ENCODE peak calls at places on chromosomes 5 and 9, in nine cellular contexts. One of them, this sample, is unnamed.

GRCh38 chr5:176538505-176538806 is 1.3 kb upstream of the RNF44 start:
- DNase-seq in OCI-M1: peak
- DNase-seq in activated CD8-positive, alpha-beta T cell treated with anti-CD3 and anti-CD28 coated beads for 36 hours: no peak
- DNase-seq in AG08396: no peak
- DNase-seq in Right ventricle myocardium superior: no peak
- DNase-seq in activated T-cell treated with anti-CD3 and anti-CD28 coated beads for 4 hours: no peak
- DNase-seq in NCI-H1436 treated with DMSO at 0.1 percent for 48 hours: no peak
- DNase-seq in neural crest cell: no peak
- DNase-seq in stimulated activated CD4-positive, alpha-beta T cell treated with anti-CD3 and anti-CD28 coated beads, TNF-alpha, amount 100 ng/mL, for 4 hours: no peak
- DNase-seq in this sample: no peak

GRCh38 chr9:135408676-135409254 is 70.8 kb upstream of the PPP1R26 start:
- DNase-seq in AG08396: no peak
- DNase-seq in OCI-M1: no peak
- DNase-seq in stimulated activated CD4-positive, alpha-beta T cell treated with anti-CD3 and anti-CD28 coated beads, TNF-alpha, amount 100 ng/mL, for 4 hours: no peak
- DNase-seq in activated T-cell treated with anti-CD3 and anti-CD28 coated beads for 4 hours: no peak
- DNase-seq in NCI-H1436 treated with DMSO at 0.1 percent for 48 hours: no peak
- DNase-seq in activated CD8-positive, alpha-beta T cell treated with anti-CD3 and anti-CD28 coated beads for 36 hours: no peak
- DNase-seq in neural crest cell: no peak
- DNase-seq in Right ventricle myocardium superior: no peak
- DNase-seq in this sample: no peak

GRCh38 chr9:75071530-75072122 is 16.3 kb downstream of the NMRK1 start:
- DNase-seq in OCI-M1: no peak
- DNase-seq in neural crest cell: no peak
- DNase-seq in AG08396: no peak
- DNase-seq in activated CD8-positive, alpha-beta T cell treated with anti-CD3 and anti-CD28 coated beads for 36 hours: peak
- DNase-seq in Right ventricle myocardium superior: no peak
- DNase-seq in stimulated activated CD4-positive, alpha-beta T cell treated with anti-CD3 and anti-CD28 coated beads, TNF-alpha, amount 100 ng/mL, for 4 hours: peak
- DNase-seq in activated T-cell treated with anti-CD3 and anti-CD28 coated beads for 4 hours: peak
- DNase-seq in NCI-H1436 treated with DMSO at 0.1 percent for 48 hours: no peak
- DNase-seq in this sample: no peak

GRCh38 chr9:18770509-18770908 is 262.5 kb downstream of the SAXO1 start:
- DNase-seq in activated CD8-positive, alpha-beta T cell treated with anti-CD3 and anti-CD28 coated beads for 36 hours: no peak
- DNase-seq in AG08396: no peak
- DNase-seq in stimulated activated CD4-positive, alpha-beta T cell treated with anti-CD3 and anti-CD28 coated beads, TNF-alpha, amount 100 ng/mL, for 4 hours: no peak
- DNase-seq in Right ventricle myocardium superior: no peak
- DNase-seq in OCI-M1: no peak
- DNase-seq in activated T-cell treated with anti-CD3 and anti-CD28 coated beads for 4 hours: no peak
- DNase-seq in neural crest cell: no peak
- DNase-seq in NCI-H1436 treated with DMSO at 0.1 percent for 48 hours: no peak
- DNase-seq in this sample: no peak

GRCh38 chr5:27311544-27311943 is 273.2 kb upstream of the CDH9 start:
- DNase-seq in NCI-H1436 treated with DMSO at 0.1 percent for 48 hours: no peak
- DNase-seq in neural crest cell: no peak
- DNase-seq in AG08396: no peak
- DNase-seq in OCI-M1: no peak
- DNase-seq in stimulated activated CD4-positive, alpha-beta T cell treated with anti-CD3 and anti-CD28 coated beads, TNF-alpha, amount 100 ng/mL, for 4 hours: no peak
- DNase-seq in Right ventricle myocardium superior: no peak
- DNase-seq in activated CD8-positive, alpha-beta T cell treated with anti-CD3 and anti-CD28 coated beads for 36 hours: no peak
- DNase-seq in activated T-cell treated with anti-CD3 and anti-CD28 coated beads for 4 hours: no peak
- DNase-seq in this sample: no peak

GRCh38 chr5:113452941-113453340 is 18.2 kb upstream of the TSSK1B start:
- DNase-seq in Right ventricle myocardium superior: no peak
- DNase-seq in OCI-M1: no peak
- DNase-seq in activated CD8-positive, alpha-beta T cell treated with anti-CD3 and anti-CD28 coated beads for 36 hours: no peak
- DNase-seq in AG08396: no peak
- DNase-seq in stimulated activated CD4-positive, alpha-beta T cell treated with anti-CD3 and anti-CD28 coated beads, TNF-alpha, amount 100 ng/mL, for 4 hours: no peak
- DNase-seq in activated T-cell treated with anti-CD3 and anti-CD28 coated beads for 4 hours: no peak
- DNase-seq in neural crest cell: no peak
- DNase-seq in NCI-H1436 treated with DMSO at 0.1 percent for 48 hours: no peak
- DNase-seq in this sample: no peak

GRCh38 chr5:40486437-40487270 is 193.1 kb upstream of the PTGER4 start:
- DNase-seq in Right ventricle myocardium superior: no peak
- DNase-seq in NCI-H1436 treated with DMSO at 0.1 percent for 48 hours: no peak
- DNase-seq in OCI-M1: peak
- DNase-seq in neural crest cell: no peak
- DNase-seq in activated CD8-positive, alpha-beta T cell treated with anti-CD3 and anti-CD28 coated beads for 36 hours: peak
- DNase-seq in stimulated activated CD4-positive, alpha-beta T cell treated with anti-CD3 and anti-CD28 coated beads, TNF-alpha, amount 100 ng/mL, for 4 hours: peak
- DNase-seq in activated T-cell treated with anti-CD3 and anti-CD28 coated beads for 4 hours: peak
- DNase-seq in AG08396: no peak
- DNase-seq in this sample: peak

GRCh38 chr9:112647596-112647995 is 70.3 kb downstream of the INIP start:
- DNase-seq in activated CD8-positive, alpha-beta T cell treated with anti-CD3 and anti-CD28 coated beads for 36 hours: no peak
- DNase-seq in neural crest cell: no peak
- DNase-seq in Right ventricle myocardium superior: no peak
- DNase-seq in activated T-cell treated with anti-CD3 and anti-CD28 coated beads for 4 hours: no peak
- DNase-seq in AG08396: no peak
- DNase-seq in OCI-M1: no peak
- DNase-seq in NCI-H1436 treated with DMSO at 0.1 percent for 48 hours: no peak
- DNase-seq in stimulated activated CD4-positive, alpha-beta T cell treated with anti-CD3 and anti-CD28 coated beads, TNF-alpha, amount 100 ng/mL, for 4 hours: no peak
- DNase-seq in this sample: no peak

GRCh38 chr9:6759114-6759977 is 1.6 kb downstream of the KDM4C start:
- DNase-seq in activated T-cell treated with anti-CD3 and anti-CD28 coated beads for 4 hours: peak
- DNase-seq in NCI-H1436 treated with DMSO at 0.1 percent for 48 hours: no peak
- DNase-seq in Right ventricle myocardium superior: no peak
- DNase-seq in stimulated activated CD4-positive, alpha-beta T cell treated with anti-CD3 and anti-CD28 coated beads, TNF-alpha, amount 100 ng/mL, for 4 hours: no peak
- DNase-seq in OCI-M1: peak
- DNase-seq in AG08396: peak
- DNase-seq in neural crest cell: no peak
- DNase-seq in activated CD8-positive, alpha-beta T cell treated with anti-CD3 and anti-CD28 coated beads for 36 hours: peak
- DNase-seq in this sample: peak

GRCh38 chr9:5455181-5455580 is 4.8 kb downstream of the CD274 start:
- DNase-seq in neural crest cell: no peak
- DNase-seq in activated CD8-positive, alpha-beta T cell treated with anti-CD3 and anti-CD28 coated beads for 36 hours: no peak
- DNase-seq in OCI-M1: no peak
- DNase-seq in NCI-H1436 treated with DMSO at 0.1 percent for 48 hours: no peak
- DNase-seq in activated T-cell treated with anti-CD3 and anti-CD28 coated beads for 4 hours: no peak
- DNase-seq in AG08396: peak
- DNase-seq in Right ventricle myocardium superior: no peak
- DNase-seq in stimulated activated CD4-positive, alpha-beta T cell treated with anti-CD3 and anti-CD28 coated beads, TNF-alpha, amount 100 ng/mL, for 4 hours: no peak
- DNase-seq in this sample: no peak

GRCh38 chr5:78889759-78890158 is 95.4 kb downstream of the ARSB start:
- DNase-seq in Right ventricle myocardium superior: no peak
- DNase-seq in neural crest cell: no peak
- DNase-seq in stimulated activated CD4-positive, alpha-beta T cell treated with anti-CD3 and anti-CD28 coated beads, TNF-alpha, amount 100 ng/mL, for 4 hours: no peak
- DNase-seq in activated CD8-positive, alpha-beta T cell treated with anti-CD3 and anti-CD28 coated beads for 36 hours: no peak
- DNase-seq in OCI-M1: no peak
- DNase-seq in activated T-cell treated with anti-CD3 and anti-CD28 coated beads for 4 hours: no peak
- DNase-seq in AG08396: peak
- DNase-seq in NCI-H1436 treated with DMSO at 0.1 percent for 48 hours: no peak
- DNase-seq in this sample: no peak

GRCh38 chr9:102867488-102867887 is 127.6 kb upstream of the CYLC2 start:
- DNase-seq in OCI-M1: peak
- DNase-seq in stimulated activated CD4-positive, alpha-beta T cell treated with anti-CD3 and anti-CD28 coated beads, TNF-alpha, amount 100 ng/mL, for 4 hours: no peak
- DNase-seq in activated CD8-positive, alpha-beta T cell treated with anti-CD3 and anti-CD28 coated beads for 36 hours: no peak
- DNase-seq in activated T-cell treated with anti-CD3 and anti-CD28 coated beads for 4 hours: no peak
- DNase-seq in NCI-H1436 treated with DMSO at 0.1 percent for 48 hours: no peak
- DNase-seq in neural crest cell: no peak
- DNase-seq in AG08396: no peak
- DNase-seq in Right ventricle myocardium superior: peak
- DNase-seq in this sample: no peak

GRCh38 chr9:135904121-135904520 is 3.2 kb downstream of the CAMSAP1 start:
- DNase-seq in activated CD8-positive, alpha-beta T cell treated with anti-CD3 and anti-CD28 coated beads for 36 hours: no peak
- DNase-seq in AG08396: no peak
- DNase-seq in NCI-H1436 treated with DMSO at 0.1 percent for 48 hours: no peak
- DNase-seq in activated T-cell treated with anti-CD3 and anti-CD28 coated beads for 4 hours: no peak
- DNase-seq in Right ventricle myocardium superior: no peak
- DNase-seq in OCI-M1: no peak
- DNase-seq in neural crest cell: no peak
- DNase-seq in stimulated activated CD4-positive, alpha-beta T cell treated with anti-CD3 and anti-CD28 coated beads, TNF-alpha, amount 100 ng/mL, for 4 hours: no peak
- DNase-seq in this sample: no peak

GRCh38 chr5:123138774-123139173 is 49.7 kb downstream of the PRDM6 start:
- DNase-seq in NCI-H1436 treated with DMSO at 0.1 percent for 48 hours: no peak
- DNase-seq in Right ventricle myocardium superior: no peak
- DNase-seq in AG08396: no peak
- DNase-seq in stimulated activated CD4-positive, alpha-beta T cell treated with anti-CD3 and anti-CD28 coated beads, TNF-alpha, amount 100 ng/mL, for 4 hours: no peak
- DNase-seq in OCI-M1: no peak
- DNase-seq in activated CD8-positive, alpha-beta T cell treated with anti-CD3 and anti-CD28 coated beads for 36 hours: no peak
- DNase-seq in neural crest cell: no peak
- DNase-seq in activated T-cell treated with anti-CD3 and anti-CD28 coated beads for 4 hours: no peak
- DNase-seq in this sample: no peak

GRCh38 chr9:18467696-18468095 is 6.3 kb upstream of the ADAMTSL1 start:
- DNase-seq in NCI-H1436 treated with DMSO at 0.1 percent for 48 hours: no peak
- DNase-seq in AG08396: no peak
- DNase-seq in neural crest cell: no peak
- DNase-seq in activated T-cell treated with anti-CD3 and anti-CD28 coated beads for 4 hours: no peak
- DNase-seq in Right ventricle myocardium superior: no peak
- DNase-seq in stimulated activated CD4-positive, alpha-beta T cell treated with anti-CD3 and anti-CD28 coated beads, TNF-alpha, amount 100 ng/mL, for 4 hours: no peak
- DNase-seq in OCI-M1: no peak
- DNase-seq in activated CD8-positive, alpha-beta T cell treated with anti-CD3 and anti-CD28 coated beads for 36 hours: no peak
- DNase-seq in this sample: no peak

GRCh38 chr5:94402096-94402495 is 216.3 kb downstream of the KIAA0825 start:
- DNase-seq in NCI-H1436 treated with DMSO at 0.1 percent for 48 hours: no peak
- DNase-seq in stimulated activated CD4-positive, alpha-beta T cell treated with anti-CD3 and anti-CD28 coated beads, TNF-alpha, amount 100 ng/mL, for 4 hours: no peak
- DNase-seq in activated T-cell treated with anti-CD3 and anti-CD28 coated beads for 4 hours: no peak
- DNase-seq in activated CD8-positive, alpha-beta T cell treated with anti-CD3 and anti-CD28 coated beads for 36 hours: no peak
- DNase-seq in Right ventricle myocardium superior: no peak
- DNase-seq in AG08396: no peak
- DNase-seq in OCI-M1: no peak
- DNase-seq in neural crest cell: no peak
- DNase-seq in this sample: no peak

GRCh38 chr5:35159370-35159742 is 70.9 kb downstream of the PRLR start:
- DNase-seq in stimulated activated CD4-positive, alpha-beta T cell treated with anti-CD3 and anti-CD28 coated beads, TNF-alpha, amount 100 ng/mL, for 4 hours: no peak
- DNase-seq in NCI-H1436 treated with DMSO at 0.1 percent for 48 hours: no peak
- DNase-seq in OCI-M1: no peak
- DNase-seq in activated T-cell treated with anti-CD3 and anti-CD28 coated beads for 4 hours: no peak
- DNase-seq in neural crest cell: no peak
- DNase-seq in activated CD8-positive, alpha-beta T cell treated with anti-CD3 and anti-CD28 coated beads for 36 hours: no peak
- DNase-seq in AG08396: peak
- DNase-seq in Right ventricle myocardium superior: no peak
- DNase-seq in this sample: no peak

GRCh38 chr5:1745190-1745805 is 54.3 kb downstream of the MRPL36 start:
- DNase-seq in Right ventricle myocardium superior: peak
- DNase-seq in activated T-cell treated with anti-CD3 and anti-CD28 coated beads for 4 hours: no peak
- DNase-seq in neural crest cell: no peak
- DNase-seq in NCI-H1436 treated with DMSO at 0.1 percent for 48 hours: no peak
- DNase-seq in AG08396: no peak
- DNase-seq in stimulated activated CD4-positive, alpha-beta T cell treated with anti-CD3 and anti-CD28 coated beads, TNF-alpha, amount 100 ng/mL, for 4 hours: no peak
- DNase-seq in activated CD8-positive, alpha-beta T cell treated with anti-CD3 and anti-CD28 coated beads for 36 hours: no peak
- DNase-seq in OCI-M1: no peak
- DNase-seq in this sample: no peak

GRCh38 chr9:70553718-70554673 is 139.5 kb upstream of the KLF9 start:
- DNase-seq in activated T-cell treated with anti-CD3 and anti-CD28 coated beads for 4 hours: no peak
- DNase-seq in Right ventricle myocardium superior: no peak
- DNase-seq in stimulated activated CD4-positive, alpha-beta T cell treated with anti-CD3 and anti-CD28 coated beads, TNF-alpha, amount 100 ng/mL, for 4 hours: no peak
- DNase-seq in neural crest cell: no peak
- DNase-seq in OCI-M1: no peak
- DNase-seq in activated CD8-positive, alpha-beta T cell treated with anti-CD3 and anti-CD28 coated beads for 36 hours: no peak
- DNase-seq in AG08396: peak
- DNase-seq in NCI-H1436 treated with DMSO at 0.1 percent for 48 hours: no peak
- DNase-seq in this sample: no peak

GRCh38 chr9:129763235-129763917 is 10.5 kb upstream of the PTGES start:
- DNase-seq in stimulated activated CD4-positive, alpha-beta T cell treated with anti-CD3 and anti-CD28 coated beads, TNF-alpha, amount 100 ng/mL, for 4 hours: no peak
- DNase-seq in OCI-M1: no peak
- DNase-seq in neural crest cell: no peak
- DNase-seq in AG08396: no peak
- DNase-seq in activated T-cell treated with anti-CD3 and anti-CD28 coated beads for 4 hours: no peak
- DNase-seq in NCI-H1436 treated with DMSO at 0.1 percent for 48 hours: no peak
- DNase-seq in Right ventricle myocardium superior: no peak
- DNase-seq in activated CD8-positive, alpha-beta T cell treated with anti-CD3 and anti-CD28 coated beads for 36 hours: no peak
- DNase-seq in this sample: no peak

GRCh38 chr5:120463026-120463770 is 902 bp upstream of the PRR16 start:
- DNase-seq in Right ventricle myocardium superior: no peak
- DNase-seq in NCI-H1436 treated with DMSO at 0.1 percent for 48 hours: no peak
- DNase-seq in AG08396: no peak
- DNase-seq in activated T-cell treated with anti-CD3 and anti-CD28 coated beads for 4 hours: no peak
- DNase-seq in neural crest cell: no peak
- DNase-seq in activated CD8-positive, alpha-beta T cell treated with anti-CD3 and anti-CD28 coated beads for 36 hours: no peak
- DNase-seq in OCI-M1: peak
- DNase-seq in stimulated activated CD4-positive, alpha-beta T cell treated with anti-CD3 and anti-CD28 coated beads, TNF-alpha, amount 100 ng/mL, for 4 hours: no peak
- DNase-seq in this sample: no peak

GRCh38 chr9:88184986-88185385 is 46.7 kb upstream of the SPATA31C2 start:
- DNase-seq in stimulated activated CD4-positive, alpha-beta T cell treated with anti-CD3 and anti-CD28 coated beads, TNF-alpha, amount 100 ng/mL, for 4 hours: no peak
- DNase-seq in activated T-cell treated with anti-CD3 and anti-CD28 coated beads for 4 hours: no peak
- DNase-seq in AG08396: no peak
- DNase-seq in activated CD8-positive, alpha-beta T cell treated with anti-CD3 and anti-CD28 coated beads for 36 hours: no peak
- DNase-seq in OCI-M1: peak
- DNase-seq in neural crest cell: no peak
- DNase-seq in Right ventricle myocardium superior: no peak
- DNase-seq in NCI-H1436 treated with DMSO at 0.1 percent for 48 hours: no peak
- DNase-seq in this sample: no peak

GRCh38 chr5:174734571-174735497 is 10.5 kb downstream of the MSX2 start:
- DNase-seq in activated CD8-positive, alpha-beta T cell treated with anti-CD3 and anti-CD28 coated beads for 36 hours: no peak
- DNase-seq in Right ventricle myocardium superior: no peak
- DNase-seq in stimulated activated CD4-positive, alpha-beta T cell treated with anti-CD3 and anti-CD28 coated beads, TNF-alpha, amount 100 ng/mL, for 4 hours: no peak
- DNase-seq in neural crest cell: no peak
- DNase-seq in AG08396: no peak
- DNase-seq in OCI-M1: no peak
- DNase-seq in NCI-H1436 treated with DMSO at 0.1 percent for 48 hours: no peak
- DNase-seq in activated T-cell treated with anti-CD3 and anti-CD28 coated beads for 4 hours: no peak
- DNase-seq in this sample: no peak

GRCh38 chr9:68998812-68999211 is 15.1 kb downstream of the PRKACG start:
- DNase-seq in Right ventricle myocardium superior: no peak
- DNase-seq in stimulated activated CD4-positive, alpha-beta T cell treated with anti-CD3 and anti-CD28 coated beads, TNF-alpha, amount 100 ng/mL, for 4 hours: no peak
- DNase-seq in NCI-H1436 treated with DMSO at 0.1 percent for 48 hours: no peak
- DNase-seq in activated T-cell treated with anti-CD3 and anti-CD28 coated beads for 4 hours: no peak
- DNase-seq in neural crest cell: no peak
- DNase-seq in activated CD8-positive, alpha-beta T cell treated with anti-CD3 and anti-CD28 coated beads for 36 hours: no peak
- DNase-seq in AG08396: no peak
- DNase-seq in OCI-M1: peak
- DNase-seq in this sample: no peak

GRCh38 chr9:81321551-81321950 is 367.8 kb downstream of the TLE1 start:
- DNase-seq in activated T-cell treated with anti-CD3 and anti-CD28 coated beads for 4 hours: no peak
- DNase-seq in activated CD8-positive, alpha-beta T cell treated with anti-CD3 and anti-CD28 coated beads for 36 hours: no peak
- DNase-seq in stimulated activated CD4-positive, alpha-beta T cell treated with anti-CD3 and anti-CD28 coated beads, TNF-alpha, amount 100 ng/mL, for 4 hours: no peak
- DNase-seq in OCI-M1: no peak
- DNase-seq in AG08396: no peak
- DNase-seq in Right ventricle myocardium superior: no peak
- DNase-seq in neural crest cell: no peak
- DNase-seq in NCI-H1436 treated with DMSO at 0.1 percent for 48 hours: no peak
- DNase-seq in this sample: no peak

GRCh38 chr5:22541037-22541436 is 312.1 kb downstream of the CDH12 start:
- DNase-seq in NCI-H1436 treated with DMSO at 0.1 percent for 48 hours: peak
- DNase-seq in Right ventricle myocardium superior: no peak
- DNase-seq in activated T-cell treated with anti-CD3 and anti-CD28 coated beads for 4 hours: no peak
- DNase-seq in stimulated activated CD4-positive, alpha-beta T cell treated with anti-CD3 and anti-CD28 coated beads, TNF-alpha, amount 100 ng/mL, for 4 hours: no peak
- DNase-seq in neural crest cell: no peak
- DNase-seq in AG08396: no peak
- DNase-seq in OCI-M1: no peak
- DNase-seq in activated CD8-positive, alpha-beta T cell treated with anti-CD3 and anti-CD28 coated beads for 36 hours: no peak
- DNase-seq in this sample: no peak

GRCh38 chr9:87650611-87651295 is 75.2 kb upstream of the CTSL start:
- DNase-seq in neural crest cell: no peak
- DNase-seq in activated CD8-positive, alpha-beta T cell treated with anti-CD3 and anti-CD28 coated beads for 36 hours: no peak
- DNase-seq in AG08396: no peak
- DNase-seq in activated T-cell treated with anti-CD3 and anti-CD28 coated beads for 4 hours: no peak
- DNase-seq in NCI-H1436 treated with DMSO at 0.1 percent for 48 hours: no peak
- DNase-seq in Right ventricle myocardium superior: no peak
- DNase-seq in stimulated activated CD4-positive, alpha-beta T cell treated with anti-CD3 and anti-CD28 coated beads, TNF-alpha, amount 100 ng/mL, for 4 hours: no peak
- DNase-seq in OCI-M1: no peak
- DNase-seq in this sample: no peak

GRCh38 chr5:5494489-5495402 is 72.3 kb downstream of the ICE1 start:
- DNase-seq in activated T-cell treated with anti-CD3 and anti-CD28 coated beads for 4 hours: peak
- DNase-seq in OCI-M1: no peak
- DNase-seq in neural crest cell: peak
- DNase-seq in Right ventricle myocardium superior: peak
- DNase-seq in AG08396: peak
- DNase-seq in activated CD8-positive, alpha-beta T cell treated with anti-CD3 and anti-CD28 coated beads for 36 hours: peak
- DNase-seq in stimulated activated CD4-positive, alpha-beta T cell treated with anti-CD3 and anti-CD28 coated beads, TNF-alpha, amount 100 ng/mL, for 4 hours: peak
- DNase-seq in NCI-H1436 treated with DMSO at 0.1 percent for 48 hours: no peak
- DNase-seq in this sample: peak

GRCh38 chr9:71549023-71549422 is 219.3 kb downstream of the CEMIP2 start:
- DNase-seq in activated CD8-positive, alpha-beta T cell treated with anti-CD3 and anti-CD28 coated beads for 36 hours: no peak
- DNase-seq in neural crest cell: no peak
- DNase-seq in Right ventricle myocardium superior: no peak
- DNase-seq in AG08396: no peak
- DNase-seq in OCI-M1: no peak
- DNase-seq in NCI-H1436 treated with DMSO at 0.1 percent for 48 hours: no peak
- DNase-seq in activated T-cell treated with anti-CD3 and anti-CD28 coated beads for 4 hours: no peak
- DNase-seq in stimulated activated CD4-positive, alpha-beta T cell treated with anti-CD3 and anti-CD28 coated beads, TNF-alpha, amount 100 ng/mL, for 4 hours: no peak
- DNase-seq in this sample: peak

GRCh38 chr9:76255781-76256455 is 138.3 kb downstream of the RFK start:
- DNase-seq in neural crest cell: no peak
- DNase-seq in AG08396: peak
- DNase-seq in NCI-H1436 treated with DMSO at 0.1 percent for 48 hours: no peak
- DNase-seq in stimulated activated CD4-positive, alpha-beta T cell treated with anti-CD3 and anti-CD28 coated beads, TNF-alpha, amount 100 ng/mL, for 4 hours: no peak
- DNase-seq in activated T-cell treated with anti-CD3 and anti-CD28 coated beads for 4 hours: no peak
- DNase-seq in Right ventricle myocardium superior: peak
- DNase-seq in OCI-M1: no peak
- DNase-seq in activated CD8-positive, alpha-beta T cell treated with anti-CD3 and anti-CD28 coated beads for 36 hours: no peak
- DNase-seq in this sample: no peak

GRCh38 chr5:143812085-143812705 is at the start of gene HMHB1:
- DNase-seq in activated CD8-positive, alpha-beta T cell treated with anti-CD3 and anti-CD28 coated beads for 36 hours: peak
- DNase-seq in Right ventricle myocardium superior: no peak
- DNase-seq in stimulated activated CD4-positive, alpha-beta T cell treated with anti-CD3 and anti-CD28 coated beads, TNF-alpha, amount 100 ng/mL, for 4 hours: no peak
- DNase-seq in neural crest cell: no peak
- DNase-seq in activated T-cell treated with anti-CD3 and anti-CD28 coated beads for 4 hours: no peak
- DNase-seq in AG08396: no peak
- DNase-seq in OCI-M1: no peak
- DNase-seq in NCI-H1436 treated with DMSO at 0.1 percent for 48 hours: no peak
- DNase-seq in this sample: no peak